ENCODE peak calls at places on chromosomes 2 and 18, in four cellular contexts. I, G, K and A are unnamed samples. For H3K4me1, the result is how much of the 10 kb centered on the place peaks cover.

GRCh38 chr2:45168731-45169338 is 159.6 kb upstream of the SIX2 start:
- DNase-seq in I (no peak), K (no peak), G (no peak), A (no peak)

GRCh38 chr18:34709631-34710429 is at the start of gene DTNA:
- DNase-seq in K (no peak), G (no peak), I (peak), A (no peak)

GRCh38 chr2:192148620-192149321 is 46.0 kb downstream of the TMEFF2 start:
- DNase-seq in I (peak), K (no peak), G (no peak), A (no peak)

GRCh38 chr2:190679813-190680591 is 31.1 kb downstream of the NAB1 start:
- DNase-seq in K (peak), I (no peak), G (peak), A (peak)

GRCh38 chr2:127176371-127177311 is 43.5 kb downstream of the CYP27C1 start:
- DNase-seq in K (peak), I (no peak), G (no peak), A (no peak)

GRCh38 chr2:218082586-218083351 is 13.7 kb downstream of the RUFY4 start:
- DNase-seq in I (no peak), G (no peak), K (no peak), A (no peak)

GRCh38 chr2:240896871-240897692 is 1.1 kb upstream of the MAB21L4 start:
- DNase-seq in G (no peak), I (no peak), K (no peak), A (no peak)

GRCh38 chr2:219495531-219496122 is 3.1 kb upstream of the GMPPA start:
- DNase-seq in I (peak), K (no peak), G (peak), A (peak)

GRCh38 chr18:70400473-70400872 is 111.6 kb downstream of the SOCS6 start:
- DNase-seq in K (no peak), G (no peak), I (no peak), A (no peak)

GRCh38 chr2:143397886-143398614 is 268.8 kb downstream of the ARHGAP15 start:
- DNase-seq in G (no peak), I (peak), K (no peak), A (no peak)

GRCh38 chr2:206163251-206163880 is 3.7 kb downstream of the EEF1B2 start:
- DNase-seq in G (no peak), I (peak), K (no peak), A (no peak)

GRCh38 chr18:54147439-54147838 is 77.0 kb downstream of the MBD2 start:
- DNase-seq in G (no peak), K (no peak), I (peak), A (no peak)

GRCh38 chr2:239220363-239220762 is 180.5 kb downstream of the HDAC4 start:
- DNase-seq in I (no peak), K (no peak), G (no peak), A (no peak)

GRCh38 chr2:161273038-161273760 is 35.0 kb upstream of the PSMD14 start:
- DNase-seq in I (peak), K (no peak), G (no peak), A (peak)

GRCh38 chr2:47288864-47289263 is 114.1 kb upstream of the MSH2 start:
- DNase-seq in I (peak), K (no peak), G (no peak), A (no peak)

GRCh38 chr2:49021170-49021743 is 133.1 kb downstream of the FSHR start:
- DNase-seq in G (no peak), K (no peak), I (no peak), A (no peak)

GRCh38 chr18:12236934-12237832 is 17.0 kb upstream of the CIDEA start:
- DNase-seq in G (peak), K (peak), I (peak), A (peak)

GRCh38 chr2:206198677-206199076 is 39.0 kb downstream of the EEF1B2 start:
- DNase-seq in G (no peak), I (no peak), K (no peak), A (no peak)

GRCh38 chr2:168116448-168116847 is 130.9 kb downstream of the STK39 start:
- DNase-seq in K (no peak), I (no peak), G (no peak), A (no peak)
- H3K27ac ChIP-seq in K (no peak), I (no peak), G (no peak), A (no peak)

GRCh38 chr2:236557894-236558532 is 11.6 kb upstream of the ACKR3 start:
- DNase-seq in K (no peak), I (no peak), G (no peak), A (no peak)
- H3K4me3 ChIP-seq in K (no peak), I (no peak), G (no peak), A (no peak)

GRCh38 chr2:144712277-144712944 is 192.5 kb upstream of the ZEB2 start:
- DNase-seq in I (peak), K (no peak), G (no peak), A (no peak)
- H3K4me1 ChIP-seq in I (under half), K (under half), G (under half), A (under half)

GRCh38 chr2:104750061-104750460 is 103.9 kb upstream of the POU3F3 start:
- DNase-seq in I (no peak), K (no peak), G (no peak), A (no peak)

GRCh38 chr2:104756119-104756518 is 97.8 kb upstream of the POU3F3 start:
- DNase-seq in G (no peak), K (no peak), I (no peak), A (no peak)

GRCh38 chr2:104752504-104752903 is 101.4 kb upstream of the POU3F3 start:
- DNase-seq in G (no peak), K (no peak), I (no peak), A (no peak)

GRCh38 chr2:104758199-104758620 is 95.7 kb upstream of the POU3F3 start:
- DNase-seq in K (no peak), I (peak), G (no peak), A (no peak)

GRCh38 chr2:104755026-104755856 is 98.7 kb upstream of the POU3F3 start:
- DNase-seq in K (peak), G (no peak), I (peak), A (no peak)
- H3K27ac ChIP-seq in K (no peak), G (no peak), I (no peak), A (no peak)

DNA sequence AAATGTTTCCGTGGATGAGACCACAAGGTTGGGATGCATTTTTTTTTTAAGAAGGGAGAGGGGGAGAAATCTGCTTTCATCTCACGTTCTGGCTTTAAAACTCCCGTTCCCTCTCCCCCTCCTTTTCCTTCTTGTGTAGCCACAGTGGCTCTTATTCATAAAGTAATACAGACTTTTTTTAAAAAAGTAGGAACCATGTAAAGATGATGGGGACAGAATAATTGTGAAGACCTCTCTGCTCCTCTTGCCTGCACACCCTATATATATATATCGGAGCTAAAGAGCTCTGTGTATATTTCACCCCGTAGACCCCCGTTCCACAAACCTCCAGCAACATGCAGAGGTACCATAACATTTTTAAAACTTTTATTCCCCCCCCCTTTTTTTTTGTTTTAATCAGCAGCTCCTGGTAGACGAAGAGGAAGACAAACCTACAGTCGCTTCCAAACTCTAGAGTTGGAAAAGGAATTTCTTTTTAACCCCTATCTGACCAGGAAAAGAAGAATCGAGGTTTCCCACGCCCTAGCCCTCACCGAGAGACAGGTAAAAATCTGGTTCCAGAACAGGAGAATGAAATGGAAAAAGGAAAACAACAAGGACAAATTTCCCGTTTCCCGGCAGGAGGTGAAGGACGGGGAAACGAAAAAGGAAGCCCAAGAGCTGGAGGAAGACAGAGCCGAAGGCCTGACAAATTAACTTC is 1.6 kb downstream of the HOXD8 start:
- DNase-seq in K (no peak), I (no peak), G (no peak), A (no peak)
- H3K4me3 ChIP-seq in K (peak), I (no peak), G (no peak), A (no peak)

GRCh38 chr2:68770271-68771111 is 35.9 kb downstream of the ARHGAP25 start:
- DNase-seq in G (no peak), K (no peak), I (peak), A (no peak)
- H3K4me1 ChIP-seq in G (half or more), K (half or more), I (under half), A (half or more)

GRCh38 chr18:50143891-50144290 is 51.1 kb downstream of the MYO5B start:
- DNase-seq in K (no peak), G (no peak), I (no peak), A (no peak)
- H3K27ac ChIP-seq in K (no peak), G (no peak), I (no peak), A (no peak)

GRCh38 chr2:199456383-199457146 is 1.2 kb downstream of the SATB2 start:
- DNase-seq in G (no peak), I (no peak), K (no peak), A (no peak)
- H3K4me3 ChIP-seq in G (no peak), I (peak), K (peak), A (peak)

GRCh38 chr2:10058251-10059015 is 15.1 kb downstream of the KLF11 start:
- DNase-seq in K (peak), G (no peak), I (no peak), A (no peak)

GRCh38 chr2:10059552-10060335 is 16.4 kb downstream of the KLF11 start:
- DNase-seq in G (no peak), K (peak), I (no peak), A (no peak)

GRCh38 chr2:10059016-10059351 is 15.6 kb downstream of the KLF11 start:
- DNase-seq in K (peak), G (no peak), I (no peak), A (no peak)

GRCh38 chr2:10056439-10056838 is 13.1 kb downstream of the KLF11 start:
- DNase-seq in G (no peak), K (peak), I (no peak), A (no peak)

GRCh38 chr2:10057231-10058107 is 14.1 kb downstream of the KLF11 start:
- DNase-seq in K (peak), I (peak), G (no peak), A (no peak)
- H3K4me1 ChIP-seq in K (under half), I (under half), G (under half), A (under half)